ENCODE peak calls at places on chromosomes 4 and X, in five cellular contexts. S is fibroblast of the aortic adventitia, I is non-pigmented ciliary epithelial cell, L is HTR-8/SVneo, D is astrocyte of the spinal cord. M is an unnamed sample.

GRCh38 chr4:128228021-128228571 is 59.5 kb downstream of the PGRMC2 start:
- DNase-seq in L (no peak), I (no peak), S (no peak), D (peak), M (no peak)

GRCh38 chr4:2255501-2256155 is 6.3 kb downstream of the MXD4 start:
- DNase-seq in L (no peak), S (peak), I (no peak), D (peak), M (no peak)

GRCh38 chr4:158871050-158871724 is 102.4 kb downstream of the FNIP2 start:
- DNase-seq in D (no peak), L (no peak), S (peak), I (no peak), M (no peak)

GRCh38 chr4:183798249-183798920 is 106.7 kb upstream of the STOX2 start:
- DNase-seq in D (no peak), S (no peak), I (no peak), L (no peak), M (no peak)

GRCh38 chr4:52199574-52200338 is 148.7 kb downstream of the SPATA18 start:
- DNase-seq in D (peak), I (no peak), L (peak), S (peak), M (peak)

GRCh38 chr4:29326816-29327215 is 1393.4 kb upstream of the PCDH7 start:
- DNase-seq in I (no peak), L (no peak), D (peak), S (no peak), M (no peak)

GRCh38 chr4:76523593-76523992 is 88.6 kb downstream of the SHROOM3 start:
- DNase-seq in S (no peak), L (no peak), I (no peak), D (no peak), M (no peak)

GRCh38 chr4:151012836-151013235 is 2.2 kb downstream of the LRBA start:
- DNase-seq in I (no peak), L (no peak), S (no peak), D (peak), M (no peak)

GRCh38 chr4:112944006-112944405 is 105.4 kb upstream of the ANK2 start:
- DNase-seq in L (no peak), S (no peak), D (no peak), I (no peak), M (no peak)

GRCh38 chrX:70922776-70923473 is 8.0 kb downstream of the SLC7A3 start:
- DNase-seq in D (no peak), S (no peak), L (no peak), I (no peak), M (no peak)

GRCh38 chr4:22099896-22100295 is 151.3 kb upstream of the KCNIP4 start:
- DNase-seq in L (no peak), I (peak), S (peak), D (peak), M (peak)

GRCh38 chr4:89101256-89102161 is 9.8 kb upstream of the TIGD2 start:
- DNase-seq in D (peak), I (no peak), S (no peak), L (no peak), M (no peak)

GRCh38 chr4:1511441-1512041 is 105.3 kb upstream of the NKX1-1 start:
- DNase-seq in S (peak), L (no peak), I (no peak), D (peak), M (no peak)

GRCh38 chr4:25367004-25367621 is 9.9 kb upstream of the ANAPC4 start:
- DNase-seq in I (no peak), S (peak), L (peak), D (peak), M (peak)

GRCh38 chr4:82525287-82525898 is 36.4 kb downstream of the TMEM150C start:
- DNase-seq in S (no peak), L (no peak), D (no peak), I (no peak), M (no peak)

GRCh38 chr4:40672528-40673522 is 43.2 kb upstream of the RBM47 start:
- DNase-seq in S (peak), D (peak), L (peak), I (peak), M (peak)

GRCh38 chr4:36772154-36772516 is 472.4 kb upstream of the NWD2 start:
- DNase-seq in L (no peak), D (no peak), S (no peak), I (no peak), M (no peak)

GRCh38 chr4:130296448-130296847 is 1200.5 kb downstream of the C4orf33 start:
- DNase-seq in I (no peak), D (no peak), L (no peak), S (no peak), M (no peak)